ENCODE peak calls at places on chromosomes 16 and 17, in five cellular contexts. O is WERI-Rb-1, P is stomach, V is epithelial cell of esophagus, J is tibial nerve. U is an unnamed sample.

GRCh38 chr17:32015245-32016013 is 8.2 kb downstream of the LRRC37B start:
- DNase-seq in P (no peak), J (no peak), O (no peak), V (peak), U (no peak)

GRCh38 chr17:64411999-64412771 is 21.5 kb upstream of the PECAM1 start:
- DNase-seq in O (peak), V (peak), P (no peak), J (no peak), U (peak)

GRCh38 chr17:51439395-51440229 is 179.3 kb downstream of the UTP18 start:
- DNase-seq in J (no peak), V (peak), P (no peak), O (no peak), U (no peak)

GRCh38 chr16:74226361-74226979 is 70.1 kb upstream of the PSMD7 start:
- DNase-seq in O (no peak), V (peak), J (no peak), P (no peak), U (no peak)

GRCh38 chr17:27408891-27409290 is 47.4 kb upstream of the KSR1 start:
- DNase-seq in V (peak), J (no peak), P (peak), O (no peak), U (no peak)

GRCh38 chr17:7587420-7587786 is 2.5 kb downstream of the SOX15 start:
- DNase-seq in O (no peak), P (no peak), V (peak), J (no peak), U (no peak)

GRCh38 chr17:15659236-15659635 is 24.9 kb downstream of the TRIM16 start:
- DNase-seq in V (no peak), O (no peak), P (no peak), J (no peak), U (no peak)

GRCh38 chr17:77279448-77280303 is 138.9 kb downstream of the SEC14L1 start:
- DNase-seq in O (peak), J (no peak), V (peak), P (peak), U (peak)

GRCh38 chr17:72618018-72618509 is 474.4 kb downstream of the SLC39A11 start:
- DNase-seq in P (peak), J (no peak), O (no peak), V (peak), U (peak)

GRCh38 chr17:44916781-44917241 is 1.5 kb upstream of the GFAP start:
- DNase-seq in J (no peak), O (no peak), V (peak), P (no peak), U (peak)

GRCh38 chr16:66070140-66070887 is 296.2 kb upstream of the CDH5 start:
- DNase-seq in J (peak), V (no peak), P (peak), O (peak), U (peak)

GRCh38 chr17:67223924-67224323 is 21.1 kb downstream of the HELZ start:
- DNase-seq in P (no peak), O (peak), J (no peak), V (no peak), U (no peak)

GRCh38 chr17:69223809-69224208 is 4.8 kb downstream of the ABCA10 start:
- DNase-seq in O (no peak), P (no peak), V (peak), J (no peak), U (no peak)

GRCh38 chr16:83271123-83271522 is 536.7 kb upstream of the HSBP1 start:
- DNase-seq in V (no peak), O (no peak), J (no peak), P (no peak), U (no peak)

GRCh38 chr16:72876221-72876620 is 171.7 kb downstream of the ZFHX3 start:
- DNase-seq in O (no peak), V (peak), P (peak), J (peak), U (peak)

GRCh38 chr17:60077672-60078519 is 825 bp downstream of the HEATR6 start:
- DNase-seq in P (no peak), O (peak), V (peak), J (no peak), U (no peak)

GRCh38 chr17:79623786-79624657 is 13.2 kb upstream of the RBFOX3 start:
- DNase-seq in P (no peak), J (no peak), O (peak), V (no peak), U (peak)

GRCh38 chr17:8799851-8800212 is 667 bp upstream of the MFSD6L start:
- DNase-seq in O (no peak), P (no peak), J (no peak), V (no peak), U (no peak)

GRCh38 chr17:41553176-41553575 is 18.7 kb downstream of the KRT9 start:
- DNase-seq in P (no peak), O (no peak), J (no peak), V (peak), U (no peak)

GRCh38 chr16:4892356-4893102 is 44.4 kb downstream of the PPL start:
- DNase-seq in P (no peak), V (no peak), O (peak), J (no peak), U (no peak)

GRCh38 chr17:64063766-64064224 is 43.4 kb upstream of the ICAM2 start:
- DNase-seq in J (no peak), V (peak), P (peak), O (peak), U (peak)

GRCh38 chr17:73118139-73118538 is 25.7 kb upstream of the SLC39A11 start:
- DNase-seq in O (no peak), P (no peak), J (no peak), V (no peak), U (no peak)

GRCh38 chr16:75087040-75087979 is 29.3 kb downstream of the LDHD start:
- DNase-seq in O (peak), V (peak), J (no peak), P (no peak), U (no peak)

GRCh38 chr17:56510554-56511342 is 82.8 kb upstream of the NOG start:
- DNase-seq in V (no peak), P (no peak), J (no peak), O (no peak), U (peak)
- TF ChIP-seq CTCF in V (no peak), P (no peak), J (no peak), O (no peak), U (no peak)

GRCh38 chr17:17564896-17565295 is 26.6 kb downstream of the PEMT start:
- DNase-seq in O (no peak), V (no peak), J (no peak), P (no peak), U (no peak)
- H3K4me3 ChIP-seq in O (no peak), V (no peak), J (no peak), P (no peak), U (no peak)

GRCh38 chr17:57484826-57485565 is 228.7 kb downstream of the MSI2 start:
- DNase-seq in P (no peak), V (no peak), J (no peak), O (no peak), U (no peak)
- TF ChIP-seq CTCF in P (no peak), V (no peak), J (no peak), O (no peak), U (no peak)

GRCh38 chr16:70605284-70605659 is 41.1 kb upstream of the IL34 start:
- DNase-seq in O (no peak), J (no peak), P (no peak), V (no peak), U (no peak)

GRCh38 chr16:70601576-70602575 is 44.5 kb upstream of the IL34 start:
- DNase-seq in O (peak), V (no peak), J (no peak), P (no peak), U (no peak)

GRCh38 chr16:70602831-70603230 is 43.5 kb upstream of the IL34 start:
- DNase-seq in P (no peak), O (no peak), V (no peak), J (no peak), U (no peak)

GRCh38 chr16:70608516-70608915 is 37.8 kb upstream of the IL34 start:
- DNase-seq in P (no peak), J (no peak), O (no peak), V (peak), U (no peak)

GRCh38 chr16:70604407-70605283 is 41.7 kb upstream of the IL34 start:
- DNase-seq in P (no peak), V (no peak), O (no peak), J (no peak), U (no peak)
- H3K4me3 ChIP-seq in P (no peak), V (no peak), O (no peak), J (no peak), U (no peak)

DNA sequence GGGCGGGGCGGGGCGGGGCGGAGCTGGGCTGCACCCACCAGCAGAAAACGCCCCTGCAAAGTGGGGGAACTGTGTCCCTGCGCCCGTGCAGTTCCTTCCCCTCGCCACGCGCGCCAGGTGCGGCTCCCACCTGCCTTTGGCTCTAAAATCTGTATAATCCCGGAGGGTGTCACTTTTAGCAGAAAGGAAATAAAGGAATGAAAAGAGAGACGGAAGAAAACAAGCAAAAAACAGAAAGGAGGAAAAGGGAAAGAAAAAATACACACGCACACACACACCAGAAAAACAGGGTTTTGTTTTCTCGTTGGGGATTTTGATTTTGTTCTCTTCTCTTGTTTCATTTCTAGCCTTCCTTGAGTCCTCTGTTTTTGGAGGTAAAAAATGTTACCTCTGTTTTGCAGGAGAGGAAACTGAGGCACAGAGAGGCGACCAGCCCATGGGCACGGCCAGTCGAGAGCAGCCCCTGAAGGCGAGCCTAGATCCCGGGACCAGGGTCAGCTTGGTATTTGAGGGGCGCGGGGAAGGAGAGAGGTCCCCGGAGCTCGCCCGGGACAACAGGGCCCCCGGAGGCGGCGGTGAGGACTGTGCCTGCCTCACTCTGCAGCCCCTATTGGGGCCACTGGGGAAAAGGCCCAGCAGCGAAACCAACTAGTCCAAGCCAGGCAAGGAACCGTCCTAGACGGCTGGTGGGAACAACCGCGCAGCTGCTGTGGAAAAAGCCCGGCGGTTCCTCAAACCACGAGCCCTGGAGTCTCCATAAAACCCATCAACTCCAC is 594 bp upstream of the CARHSP1 start:
- DNase-seq in V (no peak), P (no peak), J (no peak), O (peak), U (no peak)
- TF ChIP-seq CTCF in V (no peak), P (no peak), J (no peak), O (peak), U (peak)

DNA sequence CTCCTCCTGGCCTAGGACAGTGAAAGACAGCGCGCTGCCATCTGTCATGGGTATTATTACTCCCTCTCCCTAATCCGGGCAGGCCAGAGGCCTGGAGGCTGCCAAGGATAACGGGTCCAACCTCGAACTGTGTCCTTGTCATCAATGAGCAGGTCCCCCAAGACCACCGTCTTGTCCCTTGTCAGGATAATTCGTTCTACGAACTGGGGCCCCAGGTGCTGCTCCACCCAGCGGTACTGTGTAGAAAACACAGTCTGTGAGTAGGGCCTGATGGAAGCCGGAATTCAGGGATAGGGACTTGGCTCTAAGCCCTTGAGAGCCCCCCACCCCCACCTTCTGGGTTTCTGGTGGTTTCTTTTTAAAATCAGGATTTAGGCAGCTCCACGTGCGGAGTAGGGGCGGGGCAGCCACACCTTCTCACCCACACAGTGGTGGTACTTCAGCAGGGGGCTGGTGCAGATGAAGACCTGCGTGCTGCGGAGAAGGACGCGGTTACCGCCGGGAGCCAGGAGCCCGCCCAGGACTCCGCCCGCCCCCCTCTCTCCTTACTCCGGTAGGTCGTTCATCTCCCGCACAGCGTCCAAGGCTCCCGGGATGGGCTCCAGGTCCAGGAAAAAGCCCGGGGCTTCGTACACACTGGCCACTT is 787 bp downstream of the NT5C start:
- DNase-seq in V (peak), O (peak), P (peak), J (no peak), U (peak)
- H3K4me3 ChIP-seq in V (peak), O (peak), P (peak), J (peak), U (peak)

DNA sequence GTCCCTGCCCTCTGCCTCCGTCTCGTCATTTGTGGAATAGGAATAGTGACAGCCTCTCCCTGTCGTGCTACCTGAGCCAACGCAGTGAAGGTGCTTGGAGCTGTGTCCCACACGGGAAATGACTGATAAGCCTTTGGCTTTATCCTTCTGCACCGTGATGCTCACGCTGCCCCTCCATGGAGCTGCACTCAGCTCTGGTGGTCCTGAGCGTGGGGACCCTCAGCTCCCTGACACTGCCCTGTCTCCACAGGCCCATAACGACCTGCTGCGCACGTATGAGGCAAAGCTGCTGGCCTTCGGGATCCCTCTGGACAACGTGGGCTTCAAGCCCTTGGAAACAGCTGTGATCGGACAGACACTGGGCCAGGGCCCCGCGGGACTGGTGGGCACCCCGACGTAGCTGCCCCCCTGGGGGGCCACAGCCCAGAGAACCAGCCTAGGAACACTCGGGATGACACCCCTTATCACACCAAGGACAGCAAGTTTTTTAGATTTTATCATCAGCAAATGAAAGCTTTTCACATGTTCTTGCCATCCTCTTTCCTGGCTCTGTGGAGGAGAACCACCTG is 23.8 kb upstream of the DBNDD1 start:
- DNase-seq in J (no peak), V (no peak), P (no peak), O (no peak), U (no peak)
- TF ChIP-seq CTCF in J (no peak), V (no peak), P (no peak), O (no peak), U (no peak)

GRCh38 chr16:30554933-30555847 is 3.0 kb downstream of the ZNF764 start:
- DNase-seq in O (no peak), V (no peak), J (no peak), P (no peak), U (no peak)

GRCh38 chr16:30552956-30553355 is 5.2 kb downstream of the ZNF764 start:
- DNase-seq in V (no peak), O (no peak), P (no peak), J (no peak), U (no peak)

GRCh38 chr16:30548392-30549255 is 9.6 kb downstream of the ZNF764 start:
- DNase-seq in O (no peak), P (no peak), V (no peak), J (no peak), U (no peak)

GRCh38 chr16:30553396-30553899 is 4.7 kb downstream of the ZNF764 start:
- DNase-seq in V (no peak), P (no peak), J (no peak), O (no peak), U (no peak)

DNA sequence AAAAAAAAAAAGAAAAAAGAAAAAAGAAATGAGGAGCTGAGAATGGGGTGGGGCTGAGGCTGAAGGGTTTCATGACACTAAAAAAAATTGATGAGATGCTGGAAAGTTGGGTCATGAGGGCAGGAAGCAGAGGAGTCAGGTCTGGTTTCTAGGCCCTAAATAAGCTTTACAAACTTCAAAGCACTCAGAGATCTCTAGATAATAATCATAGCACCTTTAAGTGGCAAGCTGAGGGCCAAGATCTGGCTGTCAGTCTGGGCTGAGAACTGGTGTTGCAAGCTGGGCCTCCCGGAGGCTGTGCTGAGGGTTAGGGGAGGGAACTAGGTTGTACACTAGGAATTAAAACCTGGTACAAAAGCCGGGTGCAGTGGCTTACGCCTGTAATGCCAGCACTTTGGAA is 6.4 kb downstream of the ZNF764 start:
- DNase-seq in J (no peak), O (no peak), P (no peak), V (no peak), U (peak)
- H3K4me3 ChIP-seq in J (no peak), O (no peak), P (no peak), V (no peak), U (no peak)

GRCh38 chr17:55241097-55241496 is 23.7 kb upstream of the HLF start:
- DNase-seq in P (no peak), O (no peak), J (no peak), V (no peak), U (no peak)

GRCh38 chr17:55238197-55238930 is 26.4 kb upstream of the HLF start:
- DNase-seq in J (peak), O (peak), V (peak), P (peak), U (peak)

GRCh38 chr17:55237268-55237667 is 27.5 kb upstream of the HLF start:
- DNase-seq in O (no peak), J (no peak), P (no peak), V (no peak), U (no peak)

GRCh38 chr17:55237826-55238196 is 26.9 kb upstream of the HLF start:
- DNase-seq in J (no peak), O (no peak), P (no peak), V (no peak), U (no peak)

GRCh38 chr17:55238931-55239297 is 25.8 kb upstream of the HLF start:
- DNase-seq in V (peak), P (no peak), J (no peak), O (peak), U (no peak)
- TF ChIP-seq CTCF in V (no peak), P (no peak), J (no peak), O (peak), U (no peak)